ENCODE peak calls at places on chromosomes 7 and 10, in eight cellular contexts. L is esophagus squamous epithelium; H is Peyer's patch; D is lower lobe of right lung; R is neural progenitor cell; T is aorta; V is H1; B is CD8-positive, alpha-beta memory T cell. Q is an unnamed sample. For H3K4me1, the result is how much of the 10 kb centered on the place peaks cover.

GRCh38 chr10:122307669-122308486 is 36.8 kb downstream of the BTBD16 start:
- DNase-seq in B (no peak), H (no peak), R (no peak), T (peak), V (no peak), L (no peak), D (no peak), Q (peak)

GRCh38 chr10:58712982-58713381 is 200.3 kb downstream of the BICC1 start:
- DNase-seq in R (no peak), D (no peak), T (no peak), B (no peak), H (no peak), L (no peak), V (no peak), Q (no peak)

GRCh38 chr7:98618786-98619185 is 1.7 kb downstream of the NPTX2 start:
- DNase-seq in B (no peak), D (no peak), H (no peak), L (no peak), V (no peak), T (no peak), R (no peak), Q (no peak)

GRCh38 chr7:50502001-50502684 is 52.0 kb upstream of the FIGNL1 start:
- DNase-seq in T (peak), H (no peak), V (no peak), R (no peak), D (no peak), L (no peak), B (no peak), Q (peak)

GRCh38 chr10:92695679-92696605 is 6.2 kb downstream of the HHEX start:
- DNase-seq in D (no peak), L (no peak), H (no peak), V (no peak), T (peak), R (peak), B (no peak), Q (no peak)

GRCh38 chr7:114375914-114376313 is 38.7 kb upstream of the FOXP2 start:
- DNase-seq in R (no peak), V (no peak), B (no peak), D (no peak), L (no peak), H (no peak), T (no peak), Q (no peak)

GRCh38 chr10:70694410-70695179 is 22.3 kb downstream of the ADAMTS14 start:
- DNase-seq in R (no peak), L (no peak), B (no peak), T (no peak), V (no peak), D (no peak), H (no peak), Q (no peak)

GRCh38 chr7:118305686-118306085 is 81.2 kb downstream of the ANKRD7 start:
- DNase-seq in R (no peak), L (no peak), T (no peak), B (no peak), H (no peak), D (no peak), V (no peak), Q (no peak)

GRCh38 chr10:70816220-70816894 is 609 bp downstream of the SGPL1 start:
- DNase-seq in L (no peak), D (peak), T (peak), V (no peak), B (peak), R (peak), H (peak), Q (peak)

GRCh38 chr7:44148961-44149550 is 7.9 kb upstream of the MYL7 start:
- DNase-seq in D (no peak), V (no peak), L (no peak), R (no peak), B (no peak), T (peak), H (peak), Q (no peak)

GRCh38 chr7:81618400-81619014 is 151.3 kb downstream of the HGF start:
- DNase-seq in T (no peak), D (no peak), R (no peak), V (no peak), L (no peak), B (no peak), H (no peak), Q (no peak)

GRCh38 chr7:94903971-94904370 is 3.4 kb upstream of the PPP1R9A start:
- DNase-seq in L (no peak), H (no peak), T (no peak), V (no peak), D (no peak), R (no peak), B (no peak), Q (no peak)

GRCh38 chr10:119542990-119543813 is 683 bp upstream of the RGS10 start:
- DNase-seq in H (peak), T (peak), V (no peak), R (peak), L (no peak), B (peak), D (peak), Q (peak)

GRCh38 chr10:6086375-6087233 is 2.2 kb upstream of the RBM17 start:
- DNase-seq in B (peak), D (peak), L (peak), T (peak), R (peak), H (peak), V (peak), Q (peak)

GRCh38 chr7:117623606-117624005 is 143.8 kb downstream of the CFTR start:
- DNase-seq in L (no peak), V (no peak), D (no peak), B (no peak), R (no peak), H (no peak), T (no peak), Q (no peak)

GRCh38 chr10:110609592-110609991 is 34.5 kb upstream of the RBM20 start:
- DNase-seq in V (no peak), T (no peak), B (no peak), D (no peak), H (no peak), L (no peak), R (no peak), Q (peak)

GRCh38 chr7:142838461-142839213 is 16.2 kb upstream of the EPHB6 start:
- DNase-seq in D (no peak), V (no peak), H (no peak), L (no peak), B (no peak), T (no peak), R (no peak), Q (no peak)

GRCh38 chr7:97844036-97844435 is 28.2 kb downstream of the ASNS start:
- DNase-seq in V (no peak), B (no peak), L (no peak), R (no peak), H (no peak), D (no peak), T (no peak), Q (no peak)

GRCh38 chr10:62426086-62426485 is 51.9 kb downstream of the ZNF365 start:
- DNase-seq in H (no peak), V (no peak), L (no peak), R (no peak), T (no peak), B (no peak), D (no peak), Q (no peak)

GRCh38 chr10:10598297-10598696 is 419.4 kb upstream of the CELF2 start:
- DNase-seq in R (no peak), V (no peak), T (no peak), H (no peak), D (no peak), B (no peak), L (no peak), Q (no peak)

GRCh38 chr10:33330543-33331019 is 3.9 kb downstream of the NRP1 start:
- DNase-seq in V (no peak), R (peak), T (peak), B (peak), H (peak), L (no peak), D (peak), Q (peak)

GRCh38 chr10:36446873-36447272 is 678.5 kb upstream of the ANKRD30A start:
- DNase-seq in B (no peak), R (no peak), T (no peak), H (no peak), L (no peak), D (no peak), V (no peak), Q (peak)

GRCh38 chr10:92103376-92104084 is 180.0 kb downstream of the BTAF1 start:
- DNase-seq in V (no peak), T (no peak), B (no peak), H (no peak), D (no peak), R (no peak), L (no peak), Q (no peak)

GRCh38 chr7:152307902-152308301 is 127.9 kb downstream of the KMT2C start:
- DNase-seq in B (no peak), T (no peak), H (no peak), R (no peak), V (no peak), D (no peak), L (no peak), Q (no peak)

GRCh38 chr10:101902032-101902799 is 58.6 kb upstream of the KCNIP2 start:
- DNase-seq in D (no peak), H (no peak), T (no peak), V (no peak), B (no peak), R (peak), L (no peak), Q (no peak)

GRCh38 chr7:148868378-148868674 is 15.8 kb downstream of the EZH2 start:
- DNase-seq in H (no peak), R (no peak), L (no peak), D (no peak), B (no peak), T (no peak), V (no peak), Q (no peak)

GRCh38 chr10:33732176-33733025 is 397.9 kb upstream of the NRP1 start:
- DNase-seq in R (no peak), V (no peak), B (no peak), T (no peak), D (no peak), L (no peak), H (no peak), Q (no peak)

GRCh38 chr7:135242096-135242684 is 8.6 kb downstream of the STRA8 start:
- DNase-seq in T (no peak), V (no peak), D (no peak), L (no peak), B (no peak), H (no peak), R (no peak), Q (no peak)

GRCh38 chr7:154975984-154976383 is 26.9 kb downstream of the PAXIP1 start:
- DNase-seq in B (no peak), H (no peak), R (no peak), T (no peak), D (no peak), L (no peak), V (no peak), Q (no peak)

GRCh38 chr7:91459539-91459938 is 195.3 kb downstream of the FZD1 start:
- DNase-seq in T (no peak), R (no peak), B (no peak), V (no peak), H (no peak), D (no peak), L (no peak), Q (no peak)

GRCh38 chr7:35754741-35755140 is 46.1 kb upstream of the SEPTIN7 start:
- DNase-seq in T (no peak), V (no peak), B (no peak), R (no peak), D (no peak), L (no peak), H (no peak), Q (no peak)

GRCh38 chr7:53131697-53132096 is 96.3 kb downstream of the POM121L12 start:
- DNase-seq in B (no peak), H (no peak), L (no peak), V (no peak), T (no peak), D (no peak), R (no peak), Q (no peak)

GRCh38 chr7:39595102-39595620 is 28.2 kb upstream of the RALA start:
- DNase-seq in B (no peak), R (no peak), D (no peak), L (no peak), V (no peak), T (no peak), H (no peak), Q (no peak)

GRCh38 chr7:111364413-111364812 is 197.9 kb downstream of the IMMP2L start:
- DNase-seq in R (no peak), B (no peak), V (no peak), T (no peak), L (no peak), H (no peak), D (no peak), Q (no peak)

GRCh38 chr10:58918887-58919286 is 257.6 kb upstream of the PHYHIPL start:
- DNase-seq in L (no peak), H (no peak), D (no peak), B (no peak), R (no peak), V (no peak), T (no peak), Q (no peak)

GRCh38 chr10:62561151-62561550 is 187.0 kb downstream of the ZNF365 start:
- DNase-seq in H (no peak), D (no peak), B (no peak), V (no peak), T (no peak), R (no peak), L (no peak), Q (no peak)

GRCh38 chr10:100370561-100370975 is 23.5 kb downstream of the SCD start:
- DNase-seq in L (no peak), R (no peak), D (no peak), H (no peak), B (peak), V (no peak), T (no peak), Q (no peak)

GRCh38 chr7:71637578-71637977 is 505.6 kb downstream of the GALNT17 start:
- DNase-seq in L (no peak), D (no peak), H (no peak), R (no peak), B (no peak), V (no peak), T (no peak), Q (no peak)

GRCh38 chr7:158107806-158108205 is 479.8 kb downstream of the PTPRN2 start:
- DNase-seq in D (no peak), T (no peak), H (no peak), L (no peak), B (no peak), R (no peak), V (no peak), Q (no peak)

DNA sequence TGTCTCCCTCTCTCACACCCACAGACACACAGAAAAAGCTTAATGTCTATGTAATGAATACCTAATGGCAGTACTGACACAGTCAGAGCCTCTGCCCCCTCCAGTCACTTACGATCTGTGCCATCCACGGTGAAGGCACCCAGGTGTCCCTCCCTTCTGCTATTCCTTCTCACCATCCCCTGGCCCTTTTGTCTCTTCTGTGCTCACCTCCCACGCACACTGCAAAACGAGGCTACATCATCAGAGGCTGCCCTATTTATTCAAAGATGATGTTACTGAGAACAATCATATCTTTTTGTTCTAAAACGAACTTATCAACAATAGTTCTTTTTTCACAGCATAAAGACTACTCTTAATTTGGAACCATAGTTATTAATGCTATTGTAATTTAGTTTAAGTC is 246.9 kb upstream of the MKLN1 start:
- DNase-seq in T (no peak), L (no peak), V (no peak), H (no peak), D (no peak), B (no peak), R (no peak), Q (no peak)
- H3K4me1 ChIP-seq in T (under half), L (half or more), V (under half), H (under half), D (half or more), B (half or more), R (under half), Q (half or more)

GRCh38 chr7:27111753-27112277 is 9.3 kb upstream of the HOXA2 start:
- DNase-seq in R (no peak), D (no peak), V (no peak), H (no peak), B (no peak), T (no peak), L (no peak), Q (no peak)
- H3K4me1 ChIP-seq in R (under half), D (under half), V (under half), H (under half), B (under half), T (under half), L (half or more), Q (under half)

GRCh38 chr7:47748041-47748440 is 166.1 kb upstream of the TNS3 start:
- DNase-seq in D (no peak), R (no peak), L (no peak), T (peak), B (no peak), V (no peak), H (no peak), Q (no peak)
- H3K4me1 ChIP-seq in D (under half), R (under half), L (under half), T (under half), B (under half), V (under half), H (under half), Q (under half)

GRCh38 chr7:106870983-106871410 is 5.9 kb downstream of the PIK3CG start:
- DNase-seq in T (no peak), B (no peak), V (no peak), L (no peak), D (no peak), H (no peak), R (no peak), Q (no peak)

GRCh38 chr7:106869954-106870353 is 4.9 kb downstream of the PIK3CG start:
- DNase-seq in H (no peak), B (no peak), V (no peak), R (no peak), T (no peak), L (no peak), D (no peak), Q (no peak)

GRCh38 chr7:106870528-106870927 is 5.4 kb downstream of the PIK3CG start:
- DNase-seq in D (no peak), B (no peak), H (no peak), T (no peak), L (no peak), V (no peak), R (no peak), Q (no peak)

GRCh38 chr7:106872763-106873162 is 7.7 kb downstream of the PIK3CG start:
- DNase-seq in V (no peak), L (no peak), R (no peak), T (no peak), H (no peak), B (no peak), D (no peak), Q (no peak)

GRCh38 chr7:106871793-106872571 is 6.9 kb downstream of the PIK3CG start:
- DNase-seq in L (no peak), D (no peak), H (no peak), R (no peak), B (no peak), T (no peak), V (no peak), Q (no peak)
- H3K4me1 ChIP-seq in L (under half), D (under half), H (under half), R (under half), B (half or more), T (under half), V (under half), Q (under half)

GRCh38 chr10:103968441-103969391 is 1.8 kb downstream of the SLK start:
- DNase-seq in B (no peak), H (no peak), V (no peak), R (no peak), D (no peak), T (no peak), L (no peak), Q (no peak)
- H3K4me1 ChIP-seq in B (under half), H (under half), V (under half), R (under half), D (under half), T (under half), L (half or more), Q (under half)

GRCh38 chr10:7477538-7478334 is 66.9 kb upstream of the SFMBT2 start:
- DNase-seq in D (no peak), V (no peak), R (no peak), H (no peak), B (no peak), T (no peak), L (no peak), Q (no peak)

GRCh38 chr10:7473474-7473873 is 62.6 kb upstream of the SFMBT2 start:
- DNase-seq in R (no peak), T (no peak), H (no peak), L (no peak), V (no peak), D (no peak), B (no peak), Q (no peak)

GRCh38 chr10:7474388-7474787 is 63.6 kb upstream of the SFMBT2 start:
- DNase-seq in H (no peak), V (no peak), B (no peak), T (no peak), L (no peak), R (no peak), D (no peak), Q (no peak)

GRCh38 chr10:7475954-7476353 is 65.1 kb upstream of the SFMBT2 start:
- DNase-seq in D (no peak), H (no peak), V (no peak), L (no peak), R (no peak), B (no peak), T (no peak), Q (no peak)

DNA sequence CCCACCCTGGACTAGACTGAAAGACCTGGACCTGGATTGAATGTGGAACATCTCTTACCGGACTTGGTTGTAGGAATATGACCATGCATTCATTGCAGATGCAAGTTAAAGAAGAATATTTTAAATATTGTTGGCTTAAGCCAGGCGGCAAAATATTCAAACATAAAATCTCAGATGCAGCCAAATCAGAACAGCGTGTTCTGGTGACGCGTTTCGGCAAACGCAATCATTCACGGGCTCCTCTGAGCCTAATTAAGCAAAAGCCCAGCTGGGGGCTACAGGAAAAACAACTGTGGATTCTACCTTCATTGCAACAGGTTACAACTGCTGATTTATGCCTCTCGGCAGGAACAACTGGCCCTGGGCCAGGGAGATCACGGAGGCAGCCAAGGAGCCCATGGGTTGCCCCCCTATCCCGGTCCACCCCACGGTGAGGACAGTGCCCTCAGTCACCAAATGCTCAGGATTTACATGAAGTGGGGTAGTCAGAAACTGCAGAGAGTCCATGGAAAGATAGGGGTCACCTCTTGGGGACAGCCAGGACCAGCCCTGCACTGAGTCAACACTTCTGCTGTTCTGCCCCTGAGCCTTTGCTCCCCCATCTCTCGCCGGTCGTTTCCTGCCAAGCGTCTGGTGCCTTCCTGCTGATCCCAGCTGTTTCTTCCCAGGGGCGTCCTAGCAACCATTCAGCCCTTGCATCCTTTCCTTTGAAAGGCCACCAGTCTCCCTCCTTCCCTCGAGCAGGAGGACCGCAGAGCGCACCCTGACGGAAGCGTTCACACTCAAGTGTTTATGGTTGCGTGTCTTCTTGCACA is 64.4 kb upstream of the SFMBT2 start:
- DNase-seq in L (no peak), V (no peak), D (no peak), B (no peak), R (peak), H (no peak), T (no peak), Q (peak)
- H3K4me1 ChIP-seq in L (under half), V (under half), D (under half), B (under half), R (under half), H (under half), T (under half), Q (under half)